ENCODE peak calls at places on chromosomes 16 and 17, in four cellular contexts. Z is HS-27A, C is caudate nucleus, T is AG10803. X is an unnamed sample.

GRCh38 chr17:45227101-45227591 is 5.5 kb downstream of the FMNL1 start:
- DNase-seq in Z (no peak), C (no peak), T (peak; percentile 17), X (no peak)

GRCh38 chr17:61789872-61790271 is 73.5 kb downstream of the BRIP1 start:
- DNase-seq in Z (no peak), C (no peak), T (no peak), X (no peak)

GRCh38 chr17:70099884-70100283 is 24.9 kb downstream of the KCNJ16 start:
- DNase-seq in Z (no peak), C (no peak), T (no peak), X (no peak)

GRCh38 chr16:75461575-75461974 is 2.9 kb downstream of the TMEM170A start:
- DNase-seq in Z (no peak), C (no peak), T (no peak), X (no peak)

GRCh38 chr17:46736100-46736499 is 82.4 kb downstream of the WNT3 start:
- DNase-seq in Z (no peak), C (no peak), T (no peak), X (no peak)

GRCh38 chr16:66318505-66318904 is 48.0 kb upstream of the CDH5 start:
- DNase-seq in Z (no peak), C (no peak), T (no peak), X (no peak)

GRCh38 chr16:85460983-85461813 is 151.9 kb upstream of the GSE1 start:
- DNase-seq in Z (no peak), C (no peak), T (peak; percentile 61), X (no peak)

GRCh38 chr16:3150346-3151218 is 15.8 kb downstream of the ZNF213 start:
- DNase-seq in Z (peak; percentile 96), C (peak; percentile 77), T (peak; percentile 93), X (peak; percentile 95)

GRCh38 chr16:23836404-23837291 is 865 bp downstream of the PRKCB start:
- DNase-seq in Z (no peak), C (peak; percentile 12), T (no peak), X (peak; percentile 42)

GRCh38 chr17:69870751-69871199 is 204.2 kb upstream of the KCNJ16 start:
- DNase-seq in Z (no peak), C (no peak), T (peak; percentile 92), X (no peak)

GRCh38 chr16:84454611-84455010 is 49.8 kb downstream of the MEAK7 start:
- DNase-seq in Z (no peak), C (no peak), T (no peak), X (no peak)

GRCh38 chr16:84864266-84864955 is 44.6 kb downstream of the CRISPLD2 start:
- DNase-seq in Z (no peak), C (no peak), T (no peak), X (no peak)

GRCh38 chr17:73414171-73414955 is 102.6 kb upstream of the CDC42EP4 start:
- DNase-seq in Z (no peak), C (no peak), T (no peak), X (no peak)

GRCh38 chr16:27727941-27728340 is 178.0 kb downstream of the KATNIP start:
- DNase-seq in Z (no peak), C (no peak), T (no peak), X (no peak)